ENCODE peak calls at places on chromosomes 2 and 18, in six cellular contexts. I is activated T-helper 1 cell treated with Interleukin-2 at 50 U/mL for 16 hours; D is KG1; P is NT2/D1; W is amygdala; E is stimulated activated CD4-positive, alpha-beta T cell treated with anti-CD3 and anti-CD28 coated beads, Interleukin-1b, Interleukin-23, amount 100 ng/mL, for 48 hours. U is an unnamed sample.
A peak's percentile ranks its signal among the peaks of the same experiment; 100 is the strongest.

GRCh38 chr2:160652236-160652635 is 158.6 kb upstream of the RBMS1 start:
- DNase-seq in I (peak; percentile 41), P (no peak), D (peak; percentile 22), W (no peak), E (peak; percentile 70), U (no peak)

GRCh38 chr2:175309799-175310198 is 128.3 kb upstream of the ATP5MC3 start:
- DNase-seq in D (no peak), P (peak; percentile 43), I (no peak), E (no peak), W (no peak), U (no peak)

GRCh38 chr2:3913252-3913651 is 209.9 kb downstream of the DCDC2C start:
- DNase-seq in D (no peak), W (no peak), I (no peak), P (no peak), E (no peak), U (no peak)

GRCh38 chr2:128413014-128413717 is 94.5 kb upstream of the HS6ST1 start:
- DNase-seq in D (no peak), P (no peak), I (no peak), E (no peak), W (no peak), U (no peak)

GRCh38 chr2:43927442-43927841 is 68.3 kb downstream of the LRPPRC start:
- DNase-seq in I (no peak), D (no peak), W (no peak), P (no peak), E (no peak), U (no peak)

GRCh38 chr2:20106746-20107145 is 55.3 kb upstream of the LAPTM4A start:
- DNase-seq in E (peak; percentile 25), I (no peak), P (no peak), W (no peak), D (no peak), U (no peak)

GRCh38 chr2:194735837-194736542 is 921.0 kb upstream of the SLC39A10 start:
- DNase-seq in W (no peak), D (no peak), P (no peak), I (no peak), E (no peak), U (no peak)

GRCh38 chr18:32930695-32931301 is 158.0 kb upstream of the KLHL14 start:
- DNase-seq in D (no peak), W (no peak), P (no peak), I (no peak), E (no peak), U (no peak)

GRCh38 chr2:199851886-199852285 is 894 bp upstream of the FTCDNL1 start:
- DNase-seq in D (no peak), I (no peak), E (no peak), P (no peak), W (no peak), U (no peak)

GRCh38 chr2:2571301-2572198 is 240.5 kb upstream of the MYT1L start:
- DNase-seq in D (no peak), P (no peak), W (no peak), E (no peak), I (no peak), U (no peak)

GRCh38 chr2:39325966-39326365 is 82.2 kb upstream of the CDKL4 start:
- DNase-seq in P (no peak), D (no peak), I (no peak), W (no peak), E (no peak), U (no peak)

GRCh38 chr2:11551569-11552259 is 17.9 kb downstream of the GREB1 start:
- DNase-seq in E (no peak), D (no peak), W (no peak), P (no peak), I (no peak), U (no peak)

GRCh38 chr18:79397288-79397829 is 1.6 kb downstream of the NFATC1 start:
- DNase-seq in I (no peak), W (no peak), E (no peak), P (no peak), D (no peak), U (no peak)

GRCh38 chr2:157858846-157859245 is 17.3 kb downstream of the ACVR1 start:
- DNase-seq in I (no peak), D (no peak), W (no peak), E (no peak), P (no peak), U (no peak)

GRCh38 chr2:157875720-157876065 is 437 bp downstream of the ACVR1 start:
- DNase-seq in P (no peak), I (peak; percentile 46), E (peak; percentile 47), W (no peak), D (no peak), U (no peak)

GRCh38 chr2:156635646-156636045 is 199.5 kb downstream of the GPD2 start:
- DNase-seq in I (no peak), W (no peak), E (no peak), D (no peak), P (no peak), U (no peak)

GRCh38 chr2:85400023-85400422 is 10.1 kb downstream of the CAPG start:
- DNase-seq in W (no peak), P (no peak), I (no peak), E (no peak), D (no peak), U (no peak)

GRCh38 chr18:42114310-42114943 is 159.4 kb downstream of the PIK3C3 start:
- DNase-seq in P (peak; percentile 62), D (peak; percentile 82), E (peak; percentile 45), W (peak; percentile 7), I (peak; percentile 2), U (peak; percentile 8)

GRCh38 chr2:237379636-237380035 is 34.3 kb downstream of the COL6A3 start:
- DNase-seq in D (no peak), P (no peak), I (no peak), W (no peak), E (no peak), U (no peak)

GRCh38 chr2:233531880-233532458 is 34.6 kb downstream of the USP40 start:
- DNase-seq in W (no peak), E (no peak), P (no peak), D (no peak), I (no peak), U (no peak)

GRCh38 chr2:50118951-50119702 is 912.8 kb downstream of the NRXN1 start:
- DNase-seq in W (no peak), E (no peak), I (no peak), D (no peak), P (peak; percentile 72), U (no peak)

GRCh38 chr18:11179959-11180519 is 30.7 kb upstream of the PIEZO2 start:
- DNase-seq in W (no peak), D (no peak), I (no peak), P (no peak), E (no peak), U (no peak)

GRCh38 chr2:235533203-235533602 is 39.4 kb downstream of the AGAP1 start:
- DNase-seq in I (no peak), E (no peak), P (no peak), D (no peak), W (no peak), U (no peak)

GRCh38 chr18:7096838-7097237 is 20.8 kb downstream of the LAMA1 start:
- DNase-seq in P (no peak), D (no peak), E (no peak), W (no peak), I (no peak), U (no peak)

GRCh38 chr18:37861981-37862380 is 296.4 kb upstream of the CELF4 start:
- DNase-seq in I (no peak), D (no peak), E (no peak), W (no peak), P (no peak), U (no peak)

GRCh38 chr2:205188516-205189138 is 493.7 kb upstream of the NRP2 start:
- DNase-seq in E (no peak), W (peak; percentile 2), P (no peak), I (no peak), D (no peak), U (peak; percentile 13)

GRCh38 chr18:808086-808485 is 4.0 kb downstream of the YES1 start:
- DNase-seq in E (no peak), W (no peak), P (no peak), I (no peak), D (no peak), U (no peak)

GRCh38 chr2:241692448-241692847 is 5.8 kb upstream of the DTYMK start:
- DNase-seq in I (no peak), E (no peak), P (no peak), D (no peak), W (no peak), U (no peak)

GRCh38 chr2:45114221-45114955 is 105.1 kb upstream of the SIX2 start:
- DNase-seq in D (no peak), E (no peak), W (no peak), I (no peak), P (no peak), U (no peak)

GRCh38 chr2:69779258-69779989 is 37.5 kb downstream of the ANXA4 start:
- DNase-seq in E (no peak), I (no peak), D (no peak), P (no peak), W (no peak), U (no peak)

GRCh38 chr2:158178646-158179045 is 77.0 kb downstream of the UPP2 start:
- DNase-seq in E (no peak), P (no peak), D (no peak), I (no peak), W (no peak), U (no peak)

GRCh38 chr18:40932862-40933261 is 1022.2 kb upstream of the PIK3C3 start:
- DNase-seq in D (no peak), E (no peak), W (no peak), P (no peak), I (no peak), U (no peak)

GRCh38 chr2:111941531-111941930 is 43.1 kb downstream of the MERTK start:
- DNase-seq in E (no peak), D (no peak), P (no peak), W (no peak), I (no peak), U (no peak)

GRCh38 chr2:224832207-224832606 is 116.0 kb upstream of the CCDC195 start:
- DNase-seq in I (no peak), W (no peak), P (no peak), D (no peak), E (no peak), U (no peak)

GRCh38 chr18:3330622-3331021 is 68.7 kb downstream of the MYL12B start:
- DNase-seq in P (no peak), I (no peak), D (no peak), E (no peak), W (no peak), U (no peak)

GRCh38 chr2:47198985-47199451 is 43.9 kb upstream of the STPG4 start:
- DNase-seq in D (no peak), E (no peak), W (no peak), I (no peak), P (no peak), U (no peak)

GRCh38 chr2:233690444-233690843 is 2.2 kb upstream of the UGT1A6 start:
- DNase-seq in I (no peak), P (no peak), W (no peak), E (no peak), D (no peak), U (no peak)

GRCh38 chr2:217980036-217980435 is 22.8 kb downstream of the TNS1 start:
- DNase-seq in I (no peak), P (no peak), D (no peak), E (no peak), W (no peak), U (no peak)